ENCODE peak calls at places on chromosomes 4 and X, in four cellular contexts. One of them, this sample, is unnamed.

GRCh38 chrX:20500949-20501348 is 234.2 kb upstream of the RPS6KA3 start:
- DNase-seq in lower leg skin: no peak
- DNase-seq in neural progenitor cell: no peak
- DNase-seq in transverse colon: no peak
- DNase-seq in this sample: no peak

GRCh38 chrX:155967653-155968052 is 29.8 kb upstream of the IL9R start:
- DNase-seq in lower leg skin: no peak
- DNase-seq in neural progenitor cell: no peak
- DNase-seq in transverse colon: no peak
- DNase-seq in this sample: no peak

GRCh38 chrX:11540532-11541377 is 125.0 kb downstream of the ARHGAP6 start:
- DNase-seq in lower leg skin: no peak
- DNase-seq in neural progenitor cell: no peak
- DNase-seq in transverse colon: no peak
- DNase-seq in this sample: no peak

GRCh38 chrX:44415639-44416386 is 72.3 kb upstream of the EFHC2 start:
- DNase-seq in lower leg skin: no peak
- DNase-seq in neural progenitor cell: no peak
- DNase-seq in transverse colon: peak
- DNase-seq in this sample: no peak

GRCh38 chr4:176443646-176444409 is 124.1 kb downstream of the SPCS3 start:
- DNase-seq in lower leg skin: no peak
- DNase-seq in neural progenitor cell: no peak
- DNase-seq in transverse colon: no peak
- DNase-seq in this sample: no peak

GRCh38 chr4:138310991-138311390 is 68.8 kb upstream of the SLC7A11 start:
- DNase-seq in lower leg skin: no peak
- DNase-seq in neural progenitor cell: no peak
- DNase-seq in transverse colon: no peak
- DNase-seq in this sample: no peak

GRCh38 chrX:2967998-2968909 is 38.1 kb upstream of the ARSH start:
- DNase-seq in lower leg skin: no peak
- DNase-seq in neural progenitor cell: peak
- DNase-seq in transverse colon: peak
- DNase-seq in this sample: no peak

GRCh38 chr4:159209249-159209648 is 106.4 kb downstream of the RAPGEF2 start:
- DNase-seq in lower leg skin: no peak
- DNase-seq in neural progenitor cell: no peak
- DNase-seq in transverse colon: no peak
- DNase-seq in this sample: no peak

GRCh38 chr4:169791064-169791463 is 33.3 kb upstream of the HPF1 start:
- DNase-seq in lower leg skin: no peak
- DNase-seq in neural progenitor cell: no peak
- DNase-seq in transverse colon: no peak
- DNase-seq in this sample: no peak

GRCh38 chrX:19462231-19462630 is 53.1 kb downstream of the MAP3K15 start:
- DNase-seq in lower leg skin: no peak
- DNase-seq in neural progenitor cell: no peak
- DNase-seq in transverse colon: no peak
- DNase-seq in this sample: no peak

GRCh38 chrX:149898554-149898953 is 17.6 kb downstream of the MAGEA8 start:
- DNase-seq in lower leg skin: no peak
- DNase-seq in neural progenitor cell: no peak
- DNase-seq in transverse colon: no peak
- DNase-seq in this sample: no peak

GRCh38 chr4:25750874-25751273 is 95.2 kb downstream of the SLC34A2 start:
- DNase-seq in lower leg skin: no peak
- DNase-seq in neural progenitor cell: no peak
- DNase-seq in transverse colon: no peak
- DNase-seq in this sample: no peak

GRCh38 chr4:139794158-139794954 is 128.7 kb downstream of the MGST2 start:
- DNase-seq in lower leg skin: no peak
- DNase-seq in neural progenitor cell: no peak
- DNase-seq in transverse colon: no peak
- DNase-seq in this sample: no peak

DNA sequence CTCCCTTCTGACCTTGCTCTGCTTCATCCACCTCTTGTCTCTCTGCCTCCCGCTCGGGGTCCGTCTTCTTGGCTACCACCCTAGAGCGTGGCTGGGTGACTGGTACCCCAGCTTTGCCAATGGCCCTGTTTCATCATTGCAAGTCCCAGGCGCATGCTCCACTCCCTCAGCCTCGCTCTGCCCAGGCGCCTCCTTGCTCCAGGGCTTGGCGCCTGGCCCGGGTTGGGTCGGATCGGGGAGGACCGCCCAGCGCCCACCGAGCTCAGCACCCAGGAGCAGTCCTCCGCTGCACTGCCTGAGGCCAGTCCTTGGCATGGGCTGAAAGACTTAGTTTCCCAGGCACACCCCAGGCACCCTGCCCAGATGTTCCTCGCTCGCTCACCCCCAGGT is 577 bp downstream of the BGN start:
- DNase-seq in lower leg skin: no peak
- DNase-seq in neural progenitor cell: no peak
- DNase-seq in transverse colon: no peak
- DNase-seq in this sample: no peak
- TF ChIP-seq CTCF in lower leg skin: no peak
- TF ChIP-seq CTCF in neural progenitor cell: no peak
- TF ChIP-seq CTCF in transverse colon: no peak
- TF ChIP-seq CTCF in this sample: no peak

DNA sequence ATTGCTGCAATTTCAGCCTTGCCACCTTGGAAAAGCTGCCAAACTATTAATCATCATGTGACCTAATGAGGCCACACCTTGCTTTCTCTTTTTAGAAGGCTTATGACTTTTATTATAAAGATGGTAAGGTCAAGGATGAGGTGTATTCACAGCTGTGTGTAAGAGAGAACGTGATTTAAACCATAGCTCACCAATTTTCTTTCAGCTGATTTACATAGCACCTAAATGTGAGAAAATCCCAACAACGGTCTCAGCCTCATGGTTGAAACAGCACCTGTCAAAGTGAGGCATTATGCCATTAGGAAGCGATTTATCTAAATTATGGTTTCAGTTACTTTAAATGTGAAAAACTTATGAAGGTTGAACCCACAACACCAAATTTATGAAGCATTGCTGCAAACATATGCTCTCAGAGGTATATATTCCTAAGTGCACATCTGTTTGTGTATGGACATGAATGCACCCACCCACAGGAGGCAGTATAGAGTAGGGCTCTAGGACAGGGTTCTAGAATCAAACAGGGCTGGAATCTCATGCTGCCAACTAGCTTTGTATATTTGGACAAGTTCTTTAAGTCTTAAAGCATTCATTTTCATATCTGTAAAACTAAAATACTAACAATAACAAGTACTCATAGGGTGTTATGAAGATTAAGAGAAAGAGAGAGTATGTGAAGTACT is 40.7 kb downstream of the ANXA3 start:
- DNase-seq in lower leg skin: no peak
- DNase-seq in neural progenitor cell: peak
- DNase-seq in transverse colon: no peak
- DNase-seq in this sample: no peak
- TF ChIP-seq CTCF in lower leg skin: no peak
- TF ChIP-seq CTCF in neural progenitor cell: peak
- TF ChIP-seq CTCF in transverse colon: no peak
- TF ChIP-seq CTCF in this sample: no peak

GRCh38 chr4:78167510-78167909 is 110.4 kb downstream of the FRAS1 start:
- DNase-seq in lower leg skin: no peak
- DNase-seq in neural progenitor cell: no peak
- DNase-seq in transverse colon: no peak
- DNase-seq in this sample: no peak

GRCh38 chr4:78169728-78170127 is 112.6 kb downstream of the FRAS1 start:
- DNase-seq in lower leg skin: no peak
- DNase-seq in neural progenitor cell: no peak
- DNase-seq in transverse colon: no peak
- DNase-seq in this sample: no peak

GRCh38 chr4:78168029-78168428 is 110.9 kb downstream of the FRAS1 start:
- DNase-seq in lower leg skin: no peak
- DNase-seq in neural progenitor cell: peak
- DNase-seq in transverse colon: no peak
- DNase-seq in this sample: no peak

GRCh38 chr4:78174931-78175330 is 117.8 kb downstream of the FRAS1 start:
- DNase-seq in lower leg skin: no peak
- DNase-seq in neural progenitor cell: no peak
- DNase-seq in transverse colon: no peak
- DNase-seq in this sample: no peak

DNA sequence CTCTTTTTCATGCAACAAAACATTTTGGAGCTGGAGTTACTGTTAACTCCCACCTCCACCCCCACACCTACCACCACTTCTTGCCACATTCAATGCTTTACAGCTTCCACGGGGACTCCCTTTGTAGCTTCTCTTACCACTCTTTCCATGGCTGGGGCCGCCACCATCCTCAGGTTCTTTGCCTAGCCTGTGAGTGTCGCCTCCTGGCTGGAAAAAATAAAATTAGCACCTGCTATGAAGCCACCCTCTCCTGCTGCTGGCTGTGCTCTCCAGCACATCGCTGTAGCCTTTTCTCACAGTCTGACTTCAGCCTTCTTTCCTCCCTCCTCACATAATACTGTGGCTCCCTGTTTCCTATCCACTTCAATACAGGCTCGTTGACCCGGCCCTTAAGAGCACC is 114.4 kb downstream of the FRAS1 start:
- DNase-seq in lower leg skin: no peak
- DNase-seq in neural progenitor cell: peak
- DNase-seq in transverse colon: no peak
- DNase-seq in this sample: no peak
- TF ChIP-seq CTCF in lower leg skin: no peak
- TF ChIP-seq CTCF in neural progenitor cell: peak
- TF ChIP-seq CTCF in transverse colon: no peak
- TF ChIP-seq CTCF in this sample: no peak

GRCh38 chrX:119694601-119695534 is 1.9 kb upstream of the SEPTIN6 start:
- DNase-seq in lower leg skin: peak
- DNase-seq in neural progenitor cell: peak
- DNase-seq in transverse colon: no peak
- DNase-seq in this sample: no peak
- TF ChIP-seq CTCF in lower leg skin: no peak
- TF ChIP-seq CTCF in neural progenitor cell: no peak
- TF ChIP-seq CTCF in transverse colon: no peak
- TF ChIP-seq CTCF in this sample: peak

GRCh38 chrX:146602246-146602645 is 207.3 kb upstream of the CXorf51B start:
- DNase-seq in lower leg skin: no peak
- DNase-seq in neural progenitor cell: no peak
- DNase-seq in transverse colon: no peak
- DNase-seq in this sample: no peak
- TF ChIP-seq CTCF in lower leg skin: no peak
- TF ChIP-seq CTCF in neural progenitor cell: no peak
- TF ChIP-seq CTCF in transverse colon: no peak
- TF ChIP-seq CTCF in this sample: no peak

GRCh38 chr4:110172972-110173371 is 25.4 kb downstream of the ELOVL6 start:
- DNase-seq in lower leg skin: no peak
- DNase-seq in neural progenitor cell: no peak
- DNase-seq in transverse colon: peak
- DNase-seq in this sample: no peak

GRCh38 chr4:110171981-110172380 is 26.4 kb downstream of the ELOVL6 start:
- DNase-seq in lower leg skin: no peak
- DNase-seq in neural progenitor cell: no peak
- DNase-seq in transverse colon: no peak
- DNase-seq in this sample: no peak

GRCh38 chr4:110165382-110166285 is 32.8 kb downstream of the ELOVL6 start:
- DNase-seq in lower leg skin: no peak
- DNase-seq in neural progenitor cell: peak
- DNase-seq in transverse colon: peak
- DNase-seq in this sample: no peak

GRCh38 chr4:110175634-110176033 is 22.8 kb downstream of the ELOVL6 start:
- DNase-seq in lower leg skin: no peak
- DNase-seq in neural progenitor cell: no peak
- DNase-seq in transverse colon: no peak
- DNase-seq in this sample: no peak

GRCh38 chr4:110170861-110171260 is 27.6 kb downstream of the ELOVL6 start:
- DNase-seq in lower leg skin: no peak
- DNase-seq in neural progenitor cell: peak
- DNase-seq in transverse colon: no peak
- DNase-seq in this sample: no peak
- TF ChIP-seq CTCF in lower leg skin: no peak
- TF ChIP-seq CTCF in neural progenitor cell: peak
- TF ChIP-seq CTCF in transverse colon: no peak
- TF ChIP-seq CTCF in this sample: no peak

DNA sequence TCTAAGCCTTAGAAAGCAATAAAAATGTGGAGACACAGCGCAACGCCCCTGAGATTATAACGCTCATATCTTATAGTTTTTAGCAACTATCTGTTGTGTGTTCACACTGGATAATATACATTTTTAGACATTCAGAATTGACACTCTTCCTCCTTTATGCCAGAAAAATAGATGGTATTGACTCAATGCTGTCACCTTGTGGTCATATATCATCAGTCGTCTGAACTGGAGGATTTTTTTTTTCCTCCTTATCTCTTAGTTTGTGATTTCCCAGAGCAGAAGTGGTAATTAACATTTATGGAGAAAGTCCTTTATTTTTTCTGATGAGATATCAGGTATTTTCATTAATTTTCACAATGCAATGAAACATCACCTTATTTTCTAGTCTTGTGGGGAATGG is 759.6 kb downstream of the RAB28 start:
- DNase-seq in lower leg skin: no peak
- DNase-seq in neural progenitor cell: peak
- DNase-seq in transverse colon: no peak
- DNase-seq in this sample: no peak
- TF ChIP-seq CTCF in lower leg skin: no peak
- TF ChIP-seq CTCF in neural progenitor cell: peak
- TF ChIP-seq CTCF in transverse colon: peak
- TF ChIP-seq CTCF in this sample: peak